ENCODE peak calls at places on chromosomes 4 and X, in four cellular contexts. L, F, G and M are unnamed samples.

GRCh38 chrX:25968920-25969319 is 169.2 kb upstream of the MAGEB18 start:
- DNase-seq in L (no peak), F (no peak), G (peak; percentile 78), M (peak; percentile 4)

GRCh38 chr4:73308286-73308685 is 49.7 kb upstream of the ANKRD17 start:
- DNase-seq in L (no peak), F (no peak), G (no peak), M (no peak)

GRCh38 chr4:72318771-72319170 is 250.2 kb downstream of the ADAMTS3 start:
- DNase-seq in L (no peak), F (no peak), G (no peak), M (no peak)

GRCh38 chr4:69984030-69984443 is 11.7 kb upstream of the STATH start:
- DNase-seq in L (no peak), F (no peak), G (no peak), M (no peak)

GRCh38 chrX:38006283-38006682 is at the start of gene SYTL5:
- DNase-seq in L (no peak), F (no peak), G (no peak), M (peak; percentile 2)

GRCh38 chrX:138745215-138745614 is 33.7 kb upstream of the FGF13 start:
- DNase-seq in L (peak; percentile 8), F (no peak), G (no peak), M (peak; percentile 34)

GRCh38 chr4:17560065-17560673 is 16.8 kb upstream of the LAP3 start:
- DNase-seq in L (no peak), F (no peak), G (no peak), M (no peak)

GRCh38 chr4:2292679-2293108 is 30.8 kb upstream of the MXD4 start:
- DNase-seq in L (no peak), F (no peak), G (no peak), M (no peak)

GRCh38 chrX:134580947-134581346 is 77.3 kb downstream of the PLAC1 start:
- DNase-seq in L (no peak), F (no peak), G (no peak), M (no peak)

GRCh38 chr4:182246401-182247205 is 3.4 kb downstream of the TENM3 start:
- DNase-seq in L (no peak), F (no peak), G (no peak), M (no peak)

GRCh38 chr4:53479731-53480525 is 102.5 kb downstream of the FIP1L1 start:
- DNase-seq in L (no peak), F (no peak), G (no peak), M (no peak)

GRCh38 chrX:70030242-70030823 is 19.4 kb downstream of the AWAT2 start:
- DNase-seq in L (no peak), F (peak; percentile 22), G (peak; percentile 60), M (peak; percentile 47)

GRCh38 chr4:132332932-132333722 is 816.0 kb upstream of the PCDH10 start:
- DNase-seq in L (no peak), F (peak; percentile 21), G (no peak), M (peak; percentile 6)

GRCh38 chrX:104565791-104566687 is at the start of gene IL1RAPL2:
- DNase-seq in L (no peak), F (no peak), G (peak; percentile 70), M (peak; percentile 42)

GRCh38 chr4:185859106-185859505 is 47.1 kb upstream of the SORBS2 start:
- DNase-seq in L (no peak), F (no peak), G (no peak), M (no peak)

GRCh38 chr4:48178931-48179330 is 44.9 kb upstream of the TXK start:
- DNase-seq in L (no peak), F (no peak), G (no peak), M (no peak)

GRCh38 chrX:39827959-39828358 is 269.8 kb downstream of the BCOR start:
- DNase-seq in L (no peak), F (no peak), G (no peak), M (no peak)

GRCh38 chr4:38368612-38369011 is 295.4 kb upstream of the KLF3 start:
- DNase-seq in L (no peak), F (no peak), G (no peak), M (no peak)

GRCh38 chr4:11724731-11725130 is 296.0 kb upstream of the HS3ST1 start:
- DNase-seq in L (no peak), F (no peak), G (no peak), M (no peak)

GRCh38 chrX:124433186-124433585 is 86.8 kb downstream of the SH2D1A start:
- DNase-seq in L (no peak), F (no peak), G (no peak), M (no peak)

GRCh38 chr4:135838889-135839288 is 1637.3 kb upstream of the PABPC4L start:
- DNase-seq in L (no peak), F (peak; percentile 2), G (no peak), M (no peak)

GRCh38 chr4:2008921-2009650 is at the start of gene NELFA:
- DNase-seq in L (peak; percentile 57), F (peak; percentile 93), G (peak; percentile 97), M (peak; percentile 85)

GRCh38 chrX:102345916-102346315 is 93.9 kb downstream of the NXF2B start:
- DNase-seq in L (no peak), F (no peak), G (peak; percentile 67), M (peak; percentile 21)

GRCh38 chrX:10325606-10326005 is 168.8 kb downstream of the CLCN4 start:
- DNase-seq in L (no peak), F (no peak), G (no peak), M (no peak)

GRCh38 chr4:89765966-89766365 is 71.0 kb downstream of the SNCA start:
- DNase-seq in L (no peak), F (no peak), G (no peak), M (no peak)

GRCh38 chrX:133215017-133215416 is 3.1 kb downstream of the TFDP3 start:
- DNase-seq in L (no peak), F (no peak), G (no peak), M (no peak)

GRCh38 chr4:152369903-152370296 is 166.0 kb downstream of the FBXW7 start:
- DNase-seq in L (no peak), F (no peak), G (no peak), M (no peak)

GRCh38 chr4:119746951-119747350 is 118.3 kb upstream of the PDE5A start:
- DNase-seq in L (no peak), F (no peak), G (no peak), M (no peak)

GRCh38 chrX:94600077-94600476 is 926.1 kb downstream of the FAM133A start:
- DNase-seq in L (no peak), F (no peak), G (no peak), M (no peak)

GRCh38 chr4:186351672-186352194 is 85.7 kb downstream of the F11 start:
- DNase-seq in L (no peak), F (no peak), G (no peak), M (no peak)

GRCh38 chrX:40074080-40074958 is 23.4 kb downstream of the BCOR start:
- DNase-seq in L (no peak), F (no peak), G (no peak), M (no peak)

GRCh38 chr4:3745886-3746656 is 20.1 kb upstream of the ADRA2C start:
- DNase-seq in L (no peak), F (peak; percentile 95), G (no peak), M (no peak)

GRCh38 chr4:572594-572993 is 3.5 kb downstream of the TMEM271 start:
- DNase-seq in L (no peak), F (no peak), G (no peak), M (no peak)

GRCh38 chrX:66232296-66232695 is 68.2 kb downstream of the HEPH start:
- DNase-seq in L (no peak), F (no peak), G (no peak), M (no peak)

DNA sequence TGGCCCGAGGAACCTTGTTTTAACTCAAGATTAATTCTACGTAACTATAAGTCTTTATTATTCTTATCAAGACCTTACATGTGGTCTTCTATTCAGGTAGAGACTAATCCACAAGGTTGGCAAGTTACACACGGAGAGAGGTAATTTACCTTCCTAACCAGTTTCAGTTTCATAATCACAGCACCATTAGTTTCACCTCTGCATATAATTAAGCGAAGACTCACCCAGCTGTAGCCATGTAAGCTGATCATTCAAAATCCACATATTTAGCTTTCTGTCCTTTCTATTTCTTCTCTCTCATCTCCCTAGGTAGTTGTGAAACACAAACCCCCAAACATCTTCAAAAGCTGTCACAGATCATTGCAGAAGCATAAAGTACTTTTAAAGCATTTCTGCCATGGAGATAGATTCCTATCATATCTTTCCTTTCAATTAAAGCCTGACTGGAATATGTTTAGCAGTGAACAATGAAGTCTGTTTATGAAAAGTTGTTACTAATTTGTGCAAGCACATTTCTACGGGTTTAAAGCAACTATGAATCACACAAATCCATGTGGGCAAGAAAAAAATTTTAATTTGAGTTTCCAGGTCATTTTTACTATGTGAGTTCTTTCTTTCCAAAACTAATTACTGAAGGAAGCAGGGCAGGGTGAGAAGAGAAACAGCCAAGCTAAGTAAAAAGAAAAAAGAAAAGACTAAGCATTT is 78.4 kb downstream of the BTC start:
- DNase-seq in L (no peak), F (no peak), G (no peak), M (no peak)
- TF ChIP-seq EGR1 in L (no peak), F (no peak), G (no peak), M (no peak)

DNA sequence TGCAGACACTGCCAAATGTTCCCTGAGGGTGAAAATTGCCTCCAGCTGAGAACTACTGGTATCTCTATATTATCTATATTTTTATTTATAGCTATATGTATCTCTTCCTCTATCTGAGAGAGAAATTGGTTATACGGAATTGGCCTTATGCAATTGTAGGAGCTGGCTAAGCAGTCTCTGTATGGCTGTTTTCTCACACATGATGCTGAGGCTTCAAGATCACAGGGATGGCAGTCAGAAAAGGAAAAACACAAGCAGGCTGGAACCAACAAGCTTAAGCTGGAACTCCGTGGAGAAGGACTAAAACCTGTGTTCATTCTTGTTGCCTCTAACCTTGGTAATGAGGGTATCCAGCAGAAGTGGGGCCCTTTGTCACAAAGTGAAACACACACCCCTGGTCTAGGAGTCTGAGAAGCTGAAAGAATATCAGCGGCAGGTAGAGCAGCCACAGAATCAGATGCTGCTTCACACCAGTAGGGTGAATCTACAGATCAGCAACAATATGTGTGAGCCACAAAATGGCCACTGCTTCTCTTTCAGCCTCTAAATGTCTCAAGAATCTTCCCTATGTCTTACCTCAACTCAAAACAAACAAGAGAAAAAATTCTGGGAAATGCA is 166.5 kb upstream of the PPP1R2C start:
- DNase-seq in L (no peak), F (no peak), G (no peak), M (no peak)
- TF ChIP-seq EGR1 in L (no peak), F (no peak), G (no peak), M (no peak)

DNA sequence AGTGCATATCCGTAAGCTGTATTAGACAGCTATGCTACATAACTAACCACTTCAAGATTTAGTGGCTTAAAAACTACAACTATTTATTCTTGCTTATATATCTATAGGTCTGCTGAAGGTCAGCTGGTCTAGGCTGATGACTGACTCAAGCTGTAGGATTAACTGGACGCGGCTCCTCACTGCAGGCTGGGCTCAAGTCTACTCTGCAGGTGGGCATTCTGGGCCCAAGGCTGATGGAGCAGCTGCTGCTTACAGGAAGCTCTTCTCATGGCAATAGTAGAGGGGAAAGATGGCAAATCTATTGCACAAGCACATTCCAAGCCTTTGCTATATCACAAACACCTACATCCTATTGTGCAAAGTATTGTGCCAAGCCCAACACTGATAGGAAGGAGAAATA is 264.0 kb downstream of the NKX6-1 start:
- DNase-seq in L (no peak), F (no peak), G (no peak), M (no peak)
- TF ChIP-seq EGR1 in L (no peak), F (no peak), G (no peak), M (no peak)

GRCh38 chr4:13558881-13559280 is 14.6 kb upstream of the NKX3-2 start:
- DNase-seq in L (no peak), F (no peak), G (no peak), M (no peak)

GRCh38 chr4:13555325-13555724 is 11.0 kb upstream of the NKX3-2 start:
- DNase-seq in L (no peak), F (no peak), G (no peak), M (no peak)

GRCh38 chr4:13562876-13563275 is 18.6 kb upstream of the NKX3-2 start:
- DNase-seq in L (no peak), F (no peak), G (no peak), M (no peak)

GRCh38 chr4:13561673-13562072 is 17.4 kb upstream of the NKX3-2 start:
- DNase-seq in L (no peak), F (no peak), G (no peak), M (no peak)

GRCh38 chr4:13559414-13559813 is 15.1 kb upstream of the NKX3-2 start:
- DNase-seq in L (no peak), F (no peak), G (no peak), M (no peak)
- TF ChIP-seq EGR1 in L (no peak), F (no peak), G (no peak), M (no peak)